ENCODE peak calls at places on chromosomes 2 and 18, in eight cellular contexts. R is body of pancreas; I is PC-3; D is AG04449; W is neuronal stem cell; T is left ventricle myocardium inferior; K is transverse colon; X is CD8-positive, alpha-beta memory T cell. M is an unnamed sample.
A peak's percentile ranks its signal among the peaks of the same experiment; 100 is the strongest.

GRCh38 chr2:220935789-220936321 is 636.2 kb downstream of the EPHA4 start:
- DNase-seq in K (no peak), R (no peak), X (no peak), W (no peak), I (peak; percentile 65), T (no peak), D (no peak), M (no peak)

GRCh38 chr2:81852651-81853050 is 1548.1 kb upstream of the LRRTM1 start:
- DNase-seq in D (no peak), T (no peak), W (no peak), K (no peak), I (no peak), X (no peak), R (no peak), M (no peak)

GRCh38 chr2:53559302-53559967 is 208.2 kb upstream of the CHAC2 start:
- DNase-seq in I (peak; percentile 80), T (no peak), K (no peak), R (no peak), D (no peak), X (no peak), W (no peak), M (no peak)

GRCh38 chr18:57909620-57910019 is 106.5 kb upstream of the ATP8B1 start:
- DNase-seq in D (no peak), I (peak; percentile 47), X (no peak), K (no peak), T (no peak), R (no peak), W (no peak), M (no peak)

GRCh38 chr2:104965900-104966299 is 72.0 kb upstream of the MRPS9 start:
- DNase-seq in D (no peak), W (no peak), K (no peak), R (no peak), I (no peak), T (no peak), X (no peak), M (no peak)

GRCh38 chr2:85111819-85112281 is 21.3 kb upstream of the TCF7L1 start:
- DNase-seq in K (no peak), W (no peak), R (no peak), X (no peak), D (no peak), I (peak; percentile 54), T (no peak), M (no peak)

GRCh38 chr2:178404380-178404767 is 46.6 kb downstream of the PRKRA start:
- DNase-seq in D (no peak), K (peak; percentile 22), X (no peak), I (peak; percentile 84), T (no peak), R (no peak), W (no peak), M (peak; percentile 87)

GRCh38 chr18:40676676-40677075 is 1278.4 kb upstream of the PIK3C3 start:
- DNase-seq in X (no peak), D (no peak), R (no peak), T (no peak), I (peak; percentile 49), K (no peak), W (no peak), M (no peak)

GRCh38 chr2:221791840-221792239 is 219.7 kb upstream of the EPHA4 start:
- DNase-seq in W (no peak), X (no peak), R (no peak), T (no peak), D (no peak), K (no peak), I (peak; percentile 18), M (no peak)

GRCh38 chr2:150095361-150095760 is 392.1 kb downstream of the RND3 start:
- DNase-seq in D (no peak), X (no peak), W (no peak), I (no peak), T (no peak), R (no peak), K (no peak), M (no peak)

GRCh38 chr2:14756981-14757657 is 124.6 kb downstream of the LRATD1 start:
- DNase-seq in K (no peak), D (peak; percentile 65), W (no peak), X (no peak), I (peak; percentile 91), R (no peak), T (no peak), M (no peak)
- H3K4me3 ChIP-seq in K (no peak overlapping the region), D (no peak overlapping the region), W (no peak overlapping the region), X (no peak overlapping the region), I (peak overlapping the region; percentile 20), R (no peak overlapping the region), T (no peak overlapping the region), M (no peak overlapping the region)

GRCh38 chr2:73969356-73969755 is 15.4 kb upstream of the TET3 start:
- DNase-seq in T (no peak), I (no peak), D (no peak), R (no peak), K (no peak), W (no peak), X (no peak), M (no peak)

GRCh38 chr2:73972846-73973245 is 11.9 kb upstream of the TET3 start:
- DNase-seq in I (no peak), R (no peak), X (no peak), D (no peak), T (no peak), K (no peak), W (no peak), M (peak; percentile 45)

GRCh38 chr2:73970268-73970803 is 14.4 kb upstream of the TET3 start:
- DNase-seq in D (no peak), T (no peak), R (no peak), K (no peak), W (no peak), X (no peak), I (no peak), M (no peak)

GRCh38 chr2:73971722-73972121 is 13.0 kb upstream of the TET3 start:
- DNase-seq in I (no peak), D (no peak), X (no peak), W (no peak), T (no peak), R (no peak), K (no peak), M (no peak)

GRCh38 chr2:73970850-73971471 is 13.7 kb upstream of the TET3 start:
- DNase-seq in K (peak; percentile 82), W (no peak), T (peak; percentile 83), R (peak; percentile 91), D (no peak), X (peak; percentile 54), I (no peak), M (peak; percentile 63)
- H3K4me3 ChIP-seq in K (no peak overlapping the region), W (no peak overlapping the region), T (peak overlapping the region; percentile 25), R (no peak overlapping the region), D (no peak overlapping the region), X (peak overlapping the region; percentile 10), I (no peak overlapping the region), M (peak overlapping the region; percentile 1)

DNA sequence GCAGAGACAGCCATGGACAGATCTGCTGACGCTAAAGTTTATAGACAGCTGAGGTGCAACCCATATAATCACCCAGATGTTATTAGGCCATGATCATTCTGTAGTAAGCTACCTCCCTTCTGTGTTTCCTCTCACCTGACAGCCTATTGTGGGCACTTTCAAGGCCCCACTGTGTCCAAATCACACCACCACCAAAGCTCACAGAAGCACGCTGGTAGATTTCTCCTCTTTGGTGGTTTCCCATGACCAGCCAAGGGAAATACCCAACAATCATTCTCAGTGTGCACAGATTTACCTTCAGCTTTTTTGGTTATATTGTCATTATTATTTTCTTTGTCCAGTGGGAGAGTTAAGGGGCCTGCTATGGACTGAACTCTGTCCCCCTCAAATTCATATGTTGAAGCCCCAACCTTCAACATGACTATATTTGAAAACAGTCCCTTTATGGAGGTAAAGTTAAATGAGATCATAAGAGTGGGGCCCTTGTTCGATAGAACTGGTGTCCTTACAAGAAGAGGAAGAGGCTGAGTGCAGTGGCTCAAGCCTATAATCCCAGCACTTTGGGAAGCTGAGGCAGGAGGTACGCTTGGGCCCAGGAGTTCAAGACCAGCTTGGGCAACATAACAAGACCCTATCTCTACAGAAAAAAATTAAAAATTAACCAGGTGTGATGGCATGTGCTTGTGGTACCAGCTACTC is 74.0 kb upstream of the MSH6 start:
- DNase-seq in R (no peak), X (no peak), W (no peak), I (no peak), T (no peak), K (no peak), D (no peak), M (no peak)
- H3K4me3 ChIP-seq in R (no peak overlapping the region), X (no peak overlapping the region), W (no peak overlapping the region), I (no peak overlapping the region), T (no peak overlapping the region), K (no peak overlapping the region), D (no peak overlapping the region), M (no peak overlapping the region)

GRCh38 chr18:59386909-59387515 is 27.9 kb upstream of the LMAN1 start:
- DNase-seq in R (no peak), T (no peak), I (no peak), K (no peak), X (no peak), W (peak; percentile 83), D (no peak), M (no peak)

GRCh38 chr18:59393381-59393780 is 34.3 kb upstream of the LMAN1 start:
- DNase-seq in R (no peak), I (no peak), D (no peak), T (no peak), X (no peak), K (no peak), W (no peak), M (no peak)

GRCh38 chr18:59385191-59385590 is 26.1 kb upstream of the LMAN1 start:
- DNase-seq in D (no peak), W (no peak), R (no peak), I (no peak), K (no peak), T (no peak), X (no peak), M (no peak)

GRCh38 chr18:59388180-59388579 is 29.1 kb upstream of the LMAN1 start:
- DNase-seq in I (no peak), K (no peak), W (no peak), R (no peak), T (no peak), X (no peak), D (no peak), M (no peak)

DNA sequence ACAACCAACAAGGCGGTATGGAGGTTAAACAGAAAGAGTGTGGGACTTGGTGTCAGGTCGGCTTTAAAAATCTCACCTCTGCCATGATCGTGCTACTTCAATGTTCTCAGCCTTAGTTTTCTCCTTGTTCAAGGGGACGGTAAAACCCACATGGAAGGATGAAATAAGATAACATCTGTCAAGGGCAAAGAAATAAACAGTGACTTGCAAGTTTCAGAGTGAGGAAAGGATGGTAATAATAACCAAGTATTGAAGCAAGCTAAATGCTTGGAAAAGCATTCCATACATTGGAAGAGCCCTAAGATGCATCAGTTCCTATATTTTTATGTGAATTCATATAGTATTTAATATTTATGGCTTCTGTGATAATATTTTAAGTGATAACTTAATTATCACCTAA is 29.8 kb upstream of the LMAN1 start:
- DNase-seq in K (no peak), X (no peak), I (no peak), D (no peak), T (no peak), R (no peak), W (no peak), M (no peak)
- H3K4me3 ChIP-seq in K (no peak overlapping the region), X (no peak overlapping the region), I (no peak overlapping the region), D (no peak overlapping the region), T (no peak overlapping the region), R (no peak overlapping the region), W (no peak overlapping the region), M (no peak overlapping the region)

GRCh38 chr2:38037757-38038615 is 38.0 kb downstream of the CYP1B1 start:
- DNase-seq in I (no peak), T (peak; percentile 32), X (no peak), R (no peak), K (no peak), W (peak; percentile 41), D (no peak), M (peak; percentile 57)
- H3K4me3 ChIP-seq in I (no peak overlapping the region), T (peak overlapping the region; percentile 55), X (no peak overlapping the region), R (no peak overlapping the region), K (no peak overlapping the region), W (peak overlapping the region; percentile 22), D (peak overlapping the region; percentile 33), M (peak overlapping the region; percentile 39)

M was measured in GM12864.